ENCODE peak calls at places on chromosomes 12 and 14, in seven cellular contexts. One of them, this sample, is unnamed.

GRCh38 chr12:121748218-121748570 is 35.6 kb downstream of the TMEM120B start:
- DNase-seq in Peyer's patch: no peak
- DNase-seq in MM.1S: no peak
- DNase-seq in fibroblast of lung: no peak
- DNase-seq in CD8-positive, alpha-beta T cell: no peak
- DNase-seq in lung: no peak
- DNase-seq in IMR-90: no peak
- DNase-seq in this sample: no peak

GRCh38 chr14:70186826-70187483 is 1.8 kb downstream of the SLC8A3 start:
- DNase-seq in MM.1S: no peak
- DNase-seq in CD8-positive, alpha-beta T cell: no peak
- DNase-seq in lung: no peak
- DNase-seq in fibroblast of lung: peak; percentile 7
- DNase-seq in IMR-90: no peak
- DNase-seq in Peyer's patch: peak; percentile 25
- DNase-seq in this sample: no peak

GRCh38 chr12:12353807-12354206 is 3.1 kb upstream of the BORCS5 start:
- DNase-seq in IMR-90: no peak
- DNase-seq in CD8-positive, alpha-beta T cell: no peak
- DNase-seq in Peyer's patch: no peak
- DNase-seq in MM.1S: no peak
- DNase-seq in lung: no peak
- DNase-seq in fibroblast of lung: no peak
- DNase-seq in this sample: no peak

GRCh38 chr12:65372574-65372973 is 94.1 kb downstream of the MSRB3 start:
- DNase-seq in fibroblast of lung: peak; percentile 35
- DNase-seq in CD8-positive, alpha-beta T cell: no peak
- DNase-seq in lung: no peak
- DNase-seq in Peyer's patch: no peak
- DNase-seq in IMR-90: peak; percentile 68
- DNase-seq in MM.1S: no peak
- DNase-seq in this sample: no peak

GRCh38 chr14:70782361-70782760 is 27.0 kb downstream of the MAP3K9 start:
- DNase-seq in Peyer's patch: no peak
- DNase-seq in fibroblast of lung: no peak
- DNase-seq in IMR-90: peak; percentile 35
- DNase-seq in lung: peak; percentile 36
- DNase-seq in MM.1S: no peak
- DNase-seq in CD8-positive, alpha-beta T cell: no peak
- DNase-seq in this sample: no peak

GRCh38 chr12:20212036-20212435 is 156.3 kb upstream of the PDE3A start:
- DNase-seq in IMR-90: peak; percentile 8
- DNase-seq in fibroblast of lung: peak; percentile 75
- DNase-seq in lung: no peak
- DNase-seq in CD8-positive, alpha-beta T cell: no peak
- DNase-seq in MM.1S: no peak
- DNase-seq in Peyer's patch: no peak
- DNase-seq in this sample: no peak

GRCh38 chr14:74048291-74048690 is 29.1 kb downstream of the BBOF1 start:
- DNase-seq in CD8-positive, alpha-beta T cell: no peak
- DNase-seq in fibroblast of lung: no peak
- DNase-seq in lung: no peak
- DNase-seq in Peyer's patch: no peak
- DNase-seq in MM.1S: no peak
- DNase-seq in IMR-90: peak; percentile 53
- DNase-seq in this sample: no peak

GRCh38 chr12:57131896-57132744 is 3.8 kb downstream of the LRP1 start:
- DNase-seq in fibroblast of lung: no peak
- DNase-seq in lung: no peak
- DNase-seq in IMR-90: no peak
- DNase-seq in Peyer's patch: no peak
- DNase-seq in CD8-positive, alpha-beta T cell: no peak
- DNase-seq in MM.1S: no peak
- DNase-seq in this sample: no peak

GRCh38 chr12:24034894-24035293 is 85.4 kb upstream of the SOX5 start:
- DNase-seq in MM.1S: no peak
- DNase-seq in Peyer's patch: no peak
- DNase-seq in lung: no peak
- DNase-seq in CD8-positive, alpha-beta T cell: no peak
- DNase-seq in fibroblast of lung: no peak
- DNase-seq in IMR-90: no peak
- DNase-seq in this sample: no peak

GRCh38 chr12:105713901-105714300 is 383.4 kb downstream of the C12orf75 start:
- DNase-seq in IMR-90: no peak
- DNase-seq in fibroblast of lung: no peak
- DNase-seq in CD8-positive, alpha-beta T cell: no peak
- DNase-seq in MM.1S: no peak
- DNase-seq in Peyer's patch: no peak
- DNase-seq in lung: no peak
- DNase-seq in this sample: no peak

DNA sequence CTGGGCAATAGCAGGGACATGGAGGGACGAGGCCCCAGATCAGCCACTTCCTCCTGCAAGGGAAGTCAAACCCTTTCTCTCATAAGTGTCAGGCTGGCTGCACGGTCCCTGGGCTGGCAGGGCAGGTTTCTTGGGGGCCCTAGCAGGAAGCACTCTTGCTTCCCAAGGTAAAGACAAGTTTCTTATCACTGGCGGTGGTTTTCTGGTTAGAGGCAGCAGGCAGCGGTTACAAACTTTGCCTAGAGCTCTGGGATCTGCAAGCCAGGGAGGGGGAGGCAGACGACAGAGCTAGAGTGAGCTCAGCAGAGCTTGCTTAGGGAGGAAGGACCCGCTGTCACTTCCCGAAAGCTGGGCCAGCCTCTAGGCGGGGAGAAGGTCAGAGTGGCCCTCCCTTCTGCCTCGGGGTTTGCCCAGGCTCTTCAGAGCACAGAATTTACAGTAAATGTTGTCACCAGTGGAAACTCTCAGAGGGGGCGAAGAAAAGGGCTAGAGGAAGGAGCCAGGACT is 20.4 kb downstream of the BATF start:
- DNase-seq in MM.1S: no peak
- DNase-seq in fibroblast of lung: peak; percentile 33
- DNase-seq in IMR-90: no peak
- DNase-seq in CD8-positive, alpha-beta T cell: peak; percentile 75
- DNase-seq in lung: peak; percentile 85
- DNase-seq in Peyer's patch: peak; percentile 75
- DNase-seq in this sample: peak; percentile 26
- H3K4me3 ChIP-seq in MM.1S: no peak overlapping the region
- H3K4me3 ChIP-seq in fibroblast of lung: no peak overlapping the region
- H3K4me3 ChIP-seq in IMR-90: no peak overlapping the region
- H3K4me3 ChIP-seq in CD8-positive, alpha-beta T cell: peak overlapping the region; percentile 1
- H3K4me3 ChIP-seq in lung: no peak overlapping the region
- H3K4me3 ChIP-seq in Peyer's patch: no peak overlapping the region
- H3K4me3 ChIP-seq in this sample: no peak overlapping the region

GRCh38 chr12:80490329-80490728 is 46.3 kb downstream of the PTPRQ start:
- DNase-seq in IMR-90: no peak
- DNase-seq in lung: no peak
- DNase-seq in Peyer's patch: no peak
- DNase-seq in fibroblast of lung: no peak
- DNase-seq in CD8-positive, alpha-beta T cell: no peak
- DNase-seq in MM.1S: no peak
- DNase-seq in this sample: no peak

GRCh38 chr12:80491176-80491575 is 47.1 kb downstream of the PTPRQ start:
- DNase-seq in fibroblast of lung: no peak
- DNase-seq in Peyer's patch: no peak
- DNase-seq in MM.1S: no peak
- DNase-seq in IMR-90: no peak
- DNase-seq in lung: no peak
- DNase-seq in CD8-positive, alpha-beta T cell: no peak
- DNase-seq in this sample: no peak

GRCh38 chr12:80498059-80498728 is 54.2 kb downstream of the PTPRQ start:
- DNase-seq in fibroblast of lung: no peak
- DNase-seq in CD8-positive, alpha-beta T cell: no peak
- DNase-seq in Peyer's patch: no peak
- DNase-seq in lung: no peak
- DNase-seq in MM.1S: peak; percentile 20
- DNase-seq in IMR-90: no peak
- DNase-seq in this sample: no peak

GRCh38 chr12:80494836-80495235 is 50.8 kb downstream of the PTPRQ start:
- DNase-seq in CD8-positive, alpha-beta T cell: no peak
- DNase-seq in Peyer's patch: no peak
- DNase-seq in lung: no peak
- DNase-seq in IMR-90: no peak
- DNase-seq in MM.1S: no peak
- DNase-seq in fibroblast of lung: no peak
- DNase-seq in this sample: no peak

DNA sequence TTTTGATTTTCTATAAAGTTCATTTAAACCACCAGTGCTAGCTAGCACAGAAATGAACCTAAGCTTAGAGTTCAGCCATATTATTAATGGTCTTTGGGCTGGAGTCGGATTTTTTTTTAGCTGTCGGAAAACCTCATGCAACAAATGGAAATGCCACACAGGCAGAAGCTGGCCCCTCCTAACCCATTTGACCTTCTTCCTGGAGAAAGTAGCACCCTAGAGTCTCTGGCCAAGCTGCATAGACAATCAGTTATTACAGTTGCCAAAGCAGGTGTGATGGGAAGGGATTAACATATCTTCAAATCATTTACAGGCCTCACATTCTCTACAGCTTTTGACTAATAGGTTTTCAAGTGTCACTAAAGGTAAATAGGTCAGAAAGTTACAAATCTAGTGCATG is 49.4 kb downstream of the PTPRQ start:
- DNase-seq in Peyer's patch: no peak
- DNase-seq in CD8-positive, alpha-beta T cell: no peak
- DNase-seq in IMR-90: no peak
- DNase-seq in lung: no peak
- DNase-seq in MM.1S: no peak
- DNase-seq in fibroblast of lung: no peak
- DNase-seq in this sample: no peak
- TF ChIP-seq CTCF in Peyer's patch: no peak
- TF ChIP-seq CTCF in CD8-positive, alpha-beta T cell: no peak
- TF ChIP-seq CTCF in IMR-90: no peak
- TF ChIP-seq CTCF in lung: no peak
- TF ChIP-seq CTCF in MM.1S: no peak
- TF ChIP-seq CTCF in fibroblast of lung: no peak
- TF ChIP-seq CTCF in this sample: no peak

DNA sequence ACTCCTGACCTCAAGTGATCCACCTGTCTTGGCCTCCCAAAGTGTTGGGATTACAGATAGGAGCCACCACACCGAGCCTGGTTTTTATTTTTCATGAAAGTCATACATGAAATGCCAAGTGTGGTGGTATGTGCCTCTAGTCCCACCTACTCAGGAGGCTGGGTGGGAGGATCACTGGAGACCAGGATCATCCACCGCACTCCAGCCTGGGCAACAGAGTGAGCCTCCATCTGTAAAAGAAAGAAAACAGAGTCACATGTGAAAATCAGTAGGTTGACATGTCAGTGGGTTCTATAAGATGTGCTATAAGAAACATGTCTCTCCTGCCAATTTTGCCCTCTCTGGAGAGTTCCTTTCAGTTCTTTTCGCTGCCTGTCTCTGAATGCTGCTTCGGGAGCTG is 28.2 kb downstream of the ANKRD9 start:
- DNase-seq in MM.1S: no peak
- DNase-seq in lung: no peak
- DNase-seq in fibroblast of lung: no peak
- DNase-seq in IMR-90: no peak
- DNase-seq in CD8-positive, alpha-beta T cell: no peak
- DNase-seq in Peyer's patch: no peak
- DNase-seq in this sample: no peak
- H3K27ac ChIP-seq in MM.1S: no peak overlapping the region
- H3K27ac ChIP-seq in lung: no peak overlapping the region
- H3K27ac ChIP-seq in fibroblast of lung: no peak overlapping the region
- H3K27ac ChIP-seq in IMR-90: no peak overlapping the region
- H3K27ac ChIP-seq in CD8-positive, alpha-beta T cell: no peak overlapping the region
- H3K27ac ChIP-seq in Peyer's patch: peak overlapping the region; percentile 52
- H3K27ac ChIP-seq in this sample: no peak overlapping the region

GRCh38 chr12:31321565-31322228 is 4.3 kb downstream of the SINHCAF start:
- DNase-seq in Peyer's patch: no peak
- DNase-seq in MM.1S: no peak
- DNase-seq in fibroblast of lung: peak; percentile 39
- DNase-seq in CD8-positive, alpha-beta T cell: no peak
- DNase-seq in lung: no peak
- DNase-seq in IMR-90: peak; percentile 62
- DNase-seq in this sample: no peak

GRCh38 chr12:31315779-31316465 is 10.0 kb downstream of the SINHCAF start:
- DNase-seq in Peyer's patch: no peak
- DNase-seq in MM.1S: no peak
- DNase-seq in CD8-positive, alpha-beta T cell: no peak
- DNase-seq in fibroblast of lung: no peak
- DNase-seq in lung: no peak
- DNase-seq in IMR-90: no peak
- DNase-seq in this sample: no peak

GRCh38 chr12:31317471-31318397 is 8.2 kb downstream of the SINHCAF start:
- DNase-seq in fibroblast of lung: peak; percentile 47
- DNase-seq in lung: no peak
- DNase-seq in Peyer's patch: no peak
- DNase-seq in CD8-positive, alpha-beta T cell: no peak
- DNase-seq in IMR-90: no peak
- DNase-seq in MM.1S: no peak
- DNase-seq in this sample: no peak

GRCh38 chr12:31316964-31317363 is 9.0 kb downstream of the SINHCAF start:
- DNase-seq in IMR-90: no peak
- DNase-seq in fibroblast of lung: no peak
- DNase-seq in MM.1S: no peak
- DNase-seq in Peyer's patch: no peak
- DNase-seq in CD8-positive, alpha-beta T cell: no peak
- DNase-seq in lung: no peak
- DNase-seq in this sample: no peak

GRCh38 chr12:31318870-31319269 is 7.1 kb downstream of the SINHCAF start:
- DNase-seq in Peyer's patch: no peak
- DNase-seq in fibroblast of lung: no peak
- DNase-seq in lung: no peak
- DNase-seq in MM.1S: no peak
- DNase-seq in CD8-positive, alpha-beta T cell: no peak
- DNase-seq in IMR-90: no peak
- DNase-seq in this sample: no peak
- H3K4me3 ChIP-seq in Peyer's patch: no peak overlapping the region
- H3K4me3 ChIP-seq in fibroblast of lung: no peak overlapping the region
- H3K4me3 ChIP-seq in lung: no peak overlapping the region
- H3K4me3 ChIP-seq in MM.1S: no peak overlapping the region
- H3K4me3 ChIP-seq in CD8-positive, alpha-beta T cell: no peak overlapping the region
- H3K4me3 ChIP-seq in IMR-90: no peak overlapping the region
- H3K4me3 ChIP-seq in this sample: no peak overlapping the region

DNA sequence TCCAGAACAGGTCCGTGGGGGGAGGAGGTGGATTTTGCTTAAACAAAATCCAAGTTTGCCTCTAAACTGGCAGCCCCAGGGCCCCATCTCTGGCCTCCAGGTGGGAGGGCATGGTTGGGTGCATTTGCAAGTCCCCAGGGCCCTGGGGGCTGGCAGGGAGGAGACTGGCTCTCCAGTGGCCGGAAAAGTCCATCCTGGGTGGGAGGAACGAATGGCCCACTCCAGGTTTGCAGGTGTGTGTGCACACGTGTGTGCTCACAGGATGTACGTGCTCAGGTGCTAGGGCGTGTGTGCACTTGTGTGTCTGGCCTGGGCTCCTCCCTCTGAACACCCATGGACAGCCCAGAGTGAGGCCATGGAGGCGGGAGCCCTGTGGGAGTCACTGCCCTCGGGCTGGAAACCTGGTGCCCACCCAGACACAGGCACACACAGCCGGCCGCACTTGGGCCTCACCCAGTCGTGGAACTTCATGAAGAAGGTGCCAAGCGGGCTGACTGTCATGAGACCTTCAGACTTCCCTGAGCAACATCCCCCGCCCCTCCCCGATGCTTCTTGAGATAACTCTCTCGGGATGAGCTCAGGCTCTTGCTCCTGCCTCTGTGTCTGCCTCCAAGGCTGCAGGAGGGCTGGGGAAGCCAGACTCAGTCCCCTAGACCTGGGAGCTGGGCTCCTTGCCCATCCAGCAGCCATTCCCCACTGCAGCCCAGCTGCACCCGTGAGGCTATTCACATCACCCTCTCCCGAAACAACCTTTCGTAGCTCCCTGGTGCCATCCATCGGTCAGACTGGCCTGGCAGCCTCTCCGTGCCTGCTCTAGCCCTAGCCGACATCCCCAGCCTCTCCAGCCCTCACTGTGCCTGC is 9.4 kb downstream of the AHNAK2 start:
- DNase-seq in Peyer's patch: no peak
- DNase-seq in IMR-90: no peak
- DNase-seq in CD8-positive, alpha-beta T cell: no peak
- DNase-seq in fibroblast of lung: no peak
- DNase-seq in MM.1S: no peak
- DNase-seq in lung: no peak
- DNase-seq in this sample: no peak
- TF ChIP-seq CTCF in Peyer's patch: no peak
- TF ChIP-seq CTCF in IMR-90: no peak
- TF ChIP-seq CTCF in CD8-positive, alpha-beta T cell: no peak
- TF ChIP-seq CTCF in fibroblast of lung: no peak
- TF ChIP-seq CTCF in MM.1S: no peak
- TF ChIP-seq CTCF in lung: no peak
- TF ChIP-seq CTCF in this sample: no peak

This sample was measured in esophagus squamous epithelium.